ENCODE peak calls at places on chromosomes 12 and 14, in six cellular contexts. J is heart left ventricle, C is thoracic aorta, A is cardiac muscle cell, O is A549, W is iPS DF 6.9. R is an unnamed sample.

GRCh38 chr12:43348221-43348620 is 203.8 kb downstream of the ADAMTS20 start:
- DNase-seq in J (no peak), C (no peak), A (no peak), O (no peak), W (no peak), R (no peak)

GRCh38 chr12:16303939-16304338 is 26.5 kb upstream of the SLC15A5 start:
- DNase-seq in J (no peak), C (no peak), A (no peak), O (no peak), W (no peak), R (no peak)

GRCh38 chr12:53976823-53977595 is 2.3 kb upstream of the HOTAIR start:
- DNase-seq in J (no peak), C (no peak), A (no peak), O (no peak), W (no peak), R (no peak)

GRCh38 chr14:71193663-71194062 is 286.4 kb downstream of the PCNX1 start:
- DNase-seq in J (no peak), C (no peak), A (no peak), O (no peak), W (no peak), R (no peak)

GRCh38 chr12:11727133-11727664 is 77.7 kb downstream of the ETV6 start:
- DNase-seq in J (no peak), C (no peak), A (no peak), O (no peak), W (no peak), R (no peak)

GRCh38 chr12:59097876-59098275 is 177.6 kb upstream of the LRIG3 start:
- DNase-seq in J (no peak), C (no peak), A (no peak), O (no peak), W (no peak), R (no peak)

GRCh38 chr12:105025890-105026289 is 39.8 kb downstream of the NOPCHAP1 start:
- DNase-seq in J (peak), C (peak), A (no peak), O (no peak), W (no peak), R (no peak)

GRCh38 chr14:93970967-93971634 is 5.3 kb downstream of the ASB2 start:
- DNase-seq in J (no peak), C (no peak), A (no peak), O (no peak), W (no peak), R (peak)

GRCh38 chr12:56074396-56074795 is 5.6 kb upstream of the ERBB3 start:
- DNase-seq in J (no peak), C (no peak), A (no peak), O (no peak), W (no peak), R (no peak)

DNA sequence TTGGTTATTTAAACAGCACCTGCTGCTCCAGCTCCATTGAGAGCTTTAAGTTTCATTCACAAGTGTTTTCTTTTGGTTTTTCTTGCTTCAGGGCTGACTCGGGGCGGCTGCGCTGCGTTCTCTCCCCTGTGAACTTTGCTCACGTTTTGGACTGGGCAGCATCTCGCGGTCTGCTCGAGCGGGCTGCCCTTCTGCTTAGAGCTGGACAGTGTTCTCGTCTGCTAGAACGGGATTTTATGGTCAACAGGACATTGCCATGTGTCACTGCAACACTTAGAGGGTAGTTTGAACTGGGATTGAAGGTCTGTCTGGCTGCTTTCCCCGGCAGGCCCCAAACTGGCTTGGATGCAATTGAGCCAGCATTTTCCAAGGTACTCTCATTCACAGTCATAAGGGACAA is 57.7 kb upstream of the VRK1 start:
- DNase-seq in J (no peak), C (no peak), A (no peak), O (no peak), W (no peak), R (no peak)
- H3K27ac ChIP-seq in J (no peak), C (no peak), A (no peak), O (no peak), W (no peak), R (no peak)

GRCh38 chr14:105487986-105488777 is 1.5 kb downstream of the CRIP1 start:
- DNase-seq in J (no peak), C (no peak), A (no peak), O (no peak), W (no peak), R (peak)
- H3K4me3 ChIP-seq in J (peak), C (peak), A (no peak), O (peak), W (no peak), R (peak)

GRCh38 chr12:5437657-5438056 is 5.7 kb downstream of the NTF3 start:
- DNase-seq in J (peak), C (no peak), A (no peak), O (no peak), W (no peak), R (no peak)
- H3K27ac ChIP-seq in J (no peak), C (peak), A (no peak), O (no peak), W (no peak), R (peak)

DNA sequence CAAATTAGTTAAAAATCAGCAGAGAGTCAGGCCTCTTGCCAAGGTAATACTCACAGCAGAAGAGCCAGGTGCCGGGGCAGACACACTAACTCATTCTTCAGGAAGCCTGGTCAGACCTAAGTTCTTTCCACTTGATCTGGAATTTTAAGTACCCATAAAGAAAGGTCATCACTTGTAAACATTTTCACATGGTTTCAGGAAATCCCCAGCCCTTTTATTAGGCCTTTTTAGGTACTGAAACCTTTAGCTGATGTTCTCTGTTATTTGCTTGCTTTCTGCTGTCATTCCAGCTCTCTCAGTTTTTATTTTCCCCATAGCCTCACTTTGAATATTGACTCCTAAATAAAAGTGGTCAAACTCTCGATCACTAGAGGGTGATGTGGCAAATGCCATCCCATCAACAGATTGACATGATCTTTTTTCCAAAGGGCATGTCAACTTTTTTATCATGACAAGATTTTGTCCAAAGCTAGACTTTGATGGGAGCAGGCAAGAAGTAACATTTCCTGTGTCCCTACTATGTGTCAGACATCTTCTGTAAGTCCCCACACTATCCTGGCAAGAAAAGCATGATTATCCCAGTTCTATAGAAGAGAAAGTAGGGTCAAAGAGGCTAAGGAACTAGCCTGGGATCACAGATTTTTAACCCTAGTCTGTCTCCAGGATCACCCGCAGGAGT is 5.7 kb downstream of the ISCU start:
- DNase-seq in J (no peak), C (no peak), A (no peak), O (no peak), W (no peak), R (no peak)
- H3K4me3 ChIP-seq in J (no peak), C (no peak), A (no peak), O (no peak), W (no peak), R (no peak)

DNA sequence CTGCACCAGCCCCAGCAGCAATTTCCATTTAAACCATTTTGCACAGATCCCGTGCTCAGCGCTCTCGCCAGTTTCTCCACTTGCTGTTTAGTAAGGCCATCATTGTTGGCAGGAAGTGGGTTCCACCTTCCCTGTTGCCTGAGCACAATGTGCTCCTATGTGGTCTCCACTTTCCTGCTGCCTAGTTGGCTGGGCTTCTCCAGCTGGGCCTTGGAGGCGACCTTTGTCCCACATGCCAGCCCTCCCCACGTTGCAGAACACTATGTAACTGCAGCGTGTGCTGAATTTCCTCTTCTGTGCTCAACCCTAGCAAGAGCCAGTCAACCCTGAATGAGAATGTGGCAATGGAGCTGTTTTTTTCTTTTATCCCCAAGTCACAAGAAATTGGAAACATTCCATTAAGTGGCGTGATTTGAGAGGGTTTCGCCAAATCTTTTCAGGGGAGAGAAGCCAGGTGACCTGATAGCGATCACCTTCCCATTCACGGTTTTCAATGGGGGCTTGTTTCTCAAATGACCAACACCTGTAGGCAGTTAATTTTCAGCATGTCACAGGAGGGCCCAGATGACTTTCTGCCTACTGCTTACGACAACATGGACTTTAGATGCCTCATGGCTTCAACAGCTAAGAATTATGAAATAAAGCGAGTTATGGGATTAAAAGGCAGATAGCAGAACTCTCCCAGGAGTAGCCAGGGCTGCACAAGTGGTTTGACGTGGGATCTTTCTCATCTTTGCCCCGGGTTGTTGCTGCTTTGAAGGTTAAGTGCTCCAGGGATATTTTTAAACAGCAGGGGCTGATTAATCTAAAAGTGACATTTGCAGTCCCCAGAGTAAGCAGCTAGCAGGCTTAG is at the start of gene ACACB:
- DNase-seq in J (peak), C (no peak), A (peak), O (no peak), W (no peak), R (peak)
- H3K27ac ChIP-seq in J (peak), C (peak), A (peak), O (no peak), W (no peak), R (peak)

GRCh38 chr14:45251912-45252311 is 1.1 kb downstream of the MIS18BP1 start:
- DNase-seq in J (no peak), C (no peak), A (no peak), O (no peak), W (no peak), R (peak)
- H3K4me3 ChIP-seq in J (peak), C (peak), A (peak), O (peak), W (peak), R (peak)

GRCh38 chr14:89856871-89857345 is 97.6 kb downstream of the EFCAB11 start:
- DNase-seq in J (no peak), C (no peak), A (no peak), O (no peak), W (no peak), R (peak)
- H3K27ac ChIP-seq in J (no peak), C (peak), A (no peak), O (no peak), W (no peak), R (no peak)

DNA sequence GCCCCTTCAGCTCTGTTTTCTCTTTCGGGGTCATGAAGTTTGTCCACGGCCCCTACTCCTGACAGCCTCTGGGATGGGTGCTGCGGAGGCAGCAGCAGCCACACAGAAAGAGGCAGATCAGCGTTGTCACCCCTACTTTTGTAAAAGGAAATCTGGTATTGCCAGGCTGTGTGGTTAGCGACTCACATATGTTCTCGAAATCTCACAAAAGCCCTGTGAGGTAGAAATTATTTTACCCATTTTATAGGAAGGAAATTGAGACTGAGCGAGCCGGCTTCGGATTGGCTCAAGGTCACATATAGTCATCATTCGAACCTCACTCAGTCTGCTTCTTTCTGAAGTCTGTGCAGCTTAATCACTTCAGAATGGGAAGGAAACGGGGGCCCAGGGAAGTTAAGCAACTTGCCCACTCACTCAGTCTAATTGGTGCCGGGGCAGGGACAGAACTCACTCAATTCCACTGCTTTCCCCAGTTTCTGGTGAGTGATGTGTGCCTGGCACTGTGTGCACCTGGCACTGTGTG is 1.1 kb upstream of the CKAP4 start:
- DNase-seq in J (no peak), C (no peak), A (no peak), O (no peak), W (no peak), R (peak)
- H3K4me3 ChIP-seq in J (peak), C (peak), A (peak), O (peak), W (peak), R (peak)

DNA sequence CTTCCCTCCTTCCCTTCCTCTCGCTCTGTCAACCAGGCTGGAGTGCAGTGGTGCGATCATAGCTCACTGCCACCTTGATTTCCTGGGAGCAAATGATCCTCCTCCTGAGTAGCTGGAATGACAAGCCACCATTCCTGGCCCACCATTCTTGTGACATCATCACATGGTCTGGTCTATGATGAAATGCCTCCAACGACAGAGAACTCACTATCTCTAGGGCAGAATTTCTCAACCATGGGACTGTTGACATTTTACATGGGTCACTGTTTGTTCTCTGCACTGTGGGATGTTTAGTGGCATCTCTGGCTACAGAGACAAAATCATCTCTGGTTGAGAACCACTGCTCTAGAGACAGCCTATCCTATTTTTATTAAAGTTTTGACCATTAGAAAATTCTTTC is 9.7 kb downstream of the VRK1 start:
- DNase-seq in J (no peak), C (no peak), A (no peak), O (no peak), W (no peak), R (no peak)
- H3K27ac ChIP-seq in J (no peak), C (no peak), A (no peak), O (no peak), W (no peak), R (no peak)

GRCh38 chr12:108731105-108731865 is at the start of gene CORO1C:
- DNase-seq in J (peak), C (peak), A (peak), O (peak), W (peak), R (peak)

GRCh38 chr12:108728820-108729611 is 2.3 kb downstream of the CORO1C start:
- DNase-seq in J (no peak), C (no peak), A (no peak), O (no peak), W (no peak), R (no peak)

GRCh38 chr12:108729612-108730336 is 1.5 kb downstream of the CORO1C start:
- DNase-seq in J (no peak), C (no peak), A (peak), O (no peak), W (no peak), R (peak)

GRCh38 chr12:108730337-108731104 is 797 bp downstream of the CORO1C start:
- DNase-seq in J (peak), C (peak), A (peak), O (peak), W (peak), R (peak)

DNA sequence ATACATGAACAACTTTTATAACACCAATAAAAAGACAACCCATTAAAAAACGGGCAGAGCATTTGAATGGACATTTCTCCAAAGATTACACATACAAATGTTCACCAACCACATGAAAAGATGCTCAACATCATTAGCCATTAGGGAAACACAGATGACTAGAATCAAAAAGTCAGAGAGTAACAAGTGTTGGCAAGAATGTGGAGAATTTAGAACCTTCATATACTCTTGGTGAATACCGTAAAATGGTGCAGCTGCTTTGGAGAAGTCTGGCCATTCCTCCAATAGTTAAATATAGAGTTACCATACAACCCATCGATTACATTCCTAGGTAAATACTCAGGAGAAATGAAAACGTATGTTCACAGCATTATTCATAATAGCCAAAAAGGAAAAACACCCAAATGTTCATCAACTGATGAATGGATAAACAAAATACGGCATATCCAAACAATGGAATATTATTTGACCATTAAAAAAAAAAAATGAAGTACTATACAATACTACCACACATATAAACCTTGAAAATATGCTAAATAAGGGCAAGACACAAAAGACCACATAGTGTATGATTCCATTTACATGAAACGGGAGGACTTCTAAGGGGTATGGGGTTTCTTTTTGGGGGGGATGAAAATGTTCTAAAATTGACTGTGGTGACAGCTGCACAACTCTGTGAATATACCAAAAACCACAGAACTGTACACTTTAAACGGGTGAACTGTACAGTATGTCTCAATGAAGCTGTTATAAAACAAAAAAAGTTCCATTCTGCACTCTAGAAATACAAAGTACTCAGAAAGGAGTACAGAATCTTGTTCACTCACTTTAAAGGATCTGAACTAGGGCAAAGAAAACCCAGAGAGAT is 3.2 kb downstream of the CORO1C start:
- DNase-seq in J (no peak), C (no peak), A (no peak), O (no peak), W (no peak), R (no peak)
- H3K4me3 ChIP-seq in J (no peak), C (peak), A (no peak), O (no peak), W (no peak), R (no peak)

R was measured in small intestine.